ENCODE peak calls at places on chromosomes 11 and 22, in nine cellular contexts. R is T-helper 9 cell, U is ACHN, O is NCI-H1105 treated with DMSO at 0.1 percent for 48 hours, M is HCT116, F is HL-60, K is left ventricle myocardium superior, N is IMR-90, B is foreskin keratinocyte. X is an unnamed sample.

GRCh38 chr11:47269829-47270305 is at the start of gene MADD:
- DNase-seq in R (peak), U (peak), O (peak), M (peak), F (peak), K (peak), N (peak), B (peak), X (no peak)

GRCh38 chr11:71530602-71531001 is 3.5 kb downstream of the KRTAP5-7 start:
- DNase-seq in R (no peak), U (no peak), O (no peak), M (no peak), F (no peak), K (no peak), N (no peak), B (no peak), X (no peak)

GRCh38 chr11:15793032-15793996 is 563.0 kb downstream of the SOX6 start:
- DNase-seq in R (no peak), U (no peak), O (no peak), M (no peak), F (no peak), K (no peak), N (peak), B (peak), X (no peak)

GRCh38 chr11:62324738-62325556 is 12.3 kb upstream of the ASRGL1 start:
- DNase-seq in R (peak), U (peak), O (no peak), M (peak), F (peak), K (peak), N (peak), B (peak), X (no peak)

GRCh38 chr11:124920870-124921609 is 2.0 kb downstream of the HEPN1 start:
- DNase-seq in R (peak), U (no peak), O (no peak), M (no peak), F (peak), K (peak), N (peak), B (peak), X (no peak)

GRCh38 chr11:3129181-3129590 is 35.9 kb downstream of the OSBPL5 start:
- DNase-seq in R (no peak), U (no peak), O (no peak), M (no peak), F (no peak), K (peak), N (no peak), B (no peak), X (no peak)

GRCh38 chr11:47946682-47947575 is 33.4 kb upstream of the PTPRJ start:
- DNase-seq in R (no peak), U (peak), O (no peak), M (peak), F (peak), K (peak), N (peak), B (peak), X (no peak)

GRCh38 chr11:72013765-72014711 is 15.3 kb downstream of the IL18BP start:
- DNase-seq in R (no peak), U (no peak), O (no peak), M (no peak), F (no peak), K (no peak), N (no peak), B (no peak), X (no peak)

GRCh38 chr11:64339754-64340408 is at the start of gene CCDC88B:
- DNase-seq in R (peak), U (no peak), O (no peak), M (no peak), F (peak), K (peak), N (no peak), B (no peak), X (no peak)

GRCh38 chr22:39967103-39967829 is 7.1 kb downstream of the TMA7B start:
- DNase-seq in R (no peak), U (no peak), O (no peak), M (no peak), F (no peak), K (no peak), N (peak), B (no peak), X (no peak)

GRCh38 chr11:64112771-64113461 is 53.0 kb downstream of the MACROD1 start:
- DNase-seq in R (no peak), U (no peak), O (no peak), M (no peak), F (no peak), K (no peak), N (no peak), B (no peak), X (no peak)